ENCODE peak calls at places on chromosomes 5 and 9, in nine cellular contexts. Q, M, N, C, K, W, Y, G and J are unnamed samples.

GRCh38 chr5:66169534-66169933 is 25.4 kb downstream of the SREK1 start:
- DNase-seq in Q (no peak), M (no peak), N (no peak), C (no peak), K (no peak), W (no peak), Y (no peak), G (no peak), J (no peak)

GRCh38 chr9:125241863-125242739 is 958 bp upstream of the HSPA5 start:
- DNase-seq in Q (no peak), M (no peak), N (no peak), C (no peak), K (peak), W (no peak), Y (no peak), G (no peak), J (no peak)

GRCh38 chr5:105943119-105943518 is 1727.6 kb downstream of the EFNA5 start:
- DNase-seq in Q (no peak), M (no peak), N (no peak), C (no peak), K (no peak), W (no peak), Y (peak), G (no peak), J (no peak)

GRCh38 chr9:88488166-88488565 is 46.8 kb upstream of the NXNL2 start:
- DNase-seq in Q (no peak), M (no peak), N (no peak), C (no peak), K (no peak), W (no peak), Y (no peak), G (no peak), J (no peak)

GRCh38 chr9:126861707-126862460 is 1.4 kb downstream of the ZBTB34 start:
- DNase-seq in Q (no peak), M (no peak), N (no peak), C (peak), K (no peak), W (no peak), Y (no peak), G (peak), J (no peak)

GRCh38 chr5:168734657-168735344 is 155.6 kb upstream of the PANK3 start:
- DNase-seq in Q (no peak), M (peak), N (no peak), C (no peak), K (no peak), W (no peak), Y (no peak), G (no peak), J (no peak)

GRCh38 chr5:633521-633955 is 21.4 kb downstream of the CEP72 start:
- DNase-seq in Q (no peak), M (no peak), N (no peak), C (peak), K (no peak), W (no peak), Y (no peak), G (peak), J (no peak)

GRCh38 chr5:176700239-176700847 is 53.1 kb downstream of the TSPAN17 start:
- DNase-seq in Q (no peak), M (no peak), N (peak), C (peak), K (peak), W (no peak), Y (peak), G (no peak), J (no peak)

GRCh38 chr5:126676195-126676624 is 75.5 kb downstream of the PHAX start:
- DNase-seq in Q (peak), M (peak), N (peak), C (peak), K (peak), W (peak), Y (peak), G (peak), J (peak)